ENCODE peak calls at places on chromosome 1, in eight cellular contexts. R is cardiac muscle cell; T is psoas muscle; X is AG09309; F is thoracic aorta; V is CD4-positive, alpha-beta T cell; K is left lung; O is CD8-positive, alpha-beta T cell. N is an unnamed sample.

GRCh38 chr1:22673486-22674409 is 20.7 kb downstream of the C1QB start:
- DNase-seq in R (peak), T (peak), X (peak), F (no peak), V (no peak), K (no peak), O (no peak), N (peak)

GRCh38 chr1:44484155-44484688 is 79.2 kb downstream of the RNF220 start:
- DNase-seq in R (no peak), T (no peak), X (no peak), F (no peak), V (no peak), K (peak), O (no peak), N (no peak)

GRCh38 chr1:19637606-19638005 is 6.5 kb upstream of the NBL1 start:
- DNase-seq in R (no peak), T (no peak), X (no peak), F (no peak), V (no peak), K (no peak), O (no peak), N (no peak)

GRCh38 chr1:103074224-103074623 is 34.1 kb downstream of the COL11A1 start:
- DNase-seq in R (no peak), T (no peak), X (no peak), F (no peak), V (no peak), K (no peak), O (no peak), N (no peak)

GRCh38 chr1:974293-974640 is 7.6 kb downstream of the PERM1 start:
- DNase-seq in R (no peak), T (no peak), X (no peak), F (no peak), V (no peak), K (no peak), O (no peak), N (no peak)

GRCh38 chr1:10962483-10962882 is 50.0 kb upstream of the TARDBP start:
- DNase-seq in R (no peak), T (no peak), X (no peak), F (no peak), V (no peak), K (no peak), O (no peak), N (peak)

GRCh38 chr1:242016518-242016917 is 17.6 kb upstream of the MAP1LC3C start:
- DNase-seq in R (no peak), T (no peak), X (no peak), F (no peak), V (no peak), K (no peak), O (no peak), N (no peak)

GRCh38 chr1:21814241-21814918 is 2.3 kb downstream of the LDLRAD2 start:
- DNase-seq in R (peak), T (no peak), X (no peak), F (no peak), V (peak), K (no peak), O (peak), N (no peak)

DNA sequence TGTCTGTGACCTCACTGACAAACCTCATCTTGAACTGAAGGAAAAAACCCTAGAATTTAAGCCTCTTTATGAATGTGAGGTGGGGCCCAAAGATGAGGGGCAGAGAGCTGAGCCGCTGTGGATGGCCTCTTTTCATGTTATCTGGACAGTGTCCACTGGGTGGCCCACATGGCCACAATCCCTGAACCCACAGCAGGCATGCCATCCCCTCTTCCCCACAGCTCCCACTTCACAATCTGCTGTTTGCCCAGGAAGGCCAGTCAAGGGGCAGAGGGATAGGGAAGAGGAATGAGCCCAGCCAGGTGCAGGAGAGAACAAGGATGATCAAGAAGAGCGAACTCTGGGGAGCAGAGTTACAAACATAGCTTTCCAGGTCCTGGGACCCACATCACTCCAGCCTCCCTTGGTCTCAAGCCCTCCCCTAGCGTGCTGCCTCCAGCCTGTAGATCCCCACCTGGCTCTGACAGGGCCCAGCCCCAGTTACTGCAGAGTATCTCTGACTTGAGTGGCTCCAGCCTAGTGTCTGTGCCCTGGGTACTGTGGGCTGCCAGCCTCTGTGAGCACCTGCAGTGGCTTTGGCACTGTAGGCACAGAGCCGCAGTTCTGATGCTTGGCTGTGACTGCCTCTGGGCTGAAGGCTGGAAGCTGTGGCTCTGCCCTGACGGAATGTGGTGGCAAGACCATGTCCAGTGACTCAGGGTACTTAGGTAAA is 1.9 kb upstream of the SLFNL1 start:
- DNase-seq in R (no peak), T (no peak), X (no peak), F (no peak), V (no peak), K (no peak), O (no peak), N (peak)
- TF ChIP-seq CTCF in R (peak), T (peak), X (peak), F (peak), V (no peak), K (no peak), O (no peak), N (peak)

DNA sequence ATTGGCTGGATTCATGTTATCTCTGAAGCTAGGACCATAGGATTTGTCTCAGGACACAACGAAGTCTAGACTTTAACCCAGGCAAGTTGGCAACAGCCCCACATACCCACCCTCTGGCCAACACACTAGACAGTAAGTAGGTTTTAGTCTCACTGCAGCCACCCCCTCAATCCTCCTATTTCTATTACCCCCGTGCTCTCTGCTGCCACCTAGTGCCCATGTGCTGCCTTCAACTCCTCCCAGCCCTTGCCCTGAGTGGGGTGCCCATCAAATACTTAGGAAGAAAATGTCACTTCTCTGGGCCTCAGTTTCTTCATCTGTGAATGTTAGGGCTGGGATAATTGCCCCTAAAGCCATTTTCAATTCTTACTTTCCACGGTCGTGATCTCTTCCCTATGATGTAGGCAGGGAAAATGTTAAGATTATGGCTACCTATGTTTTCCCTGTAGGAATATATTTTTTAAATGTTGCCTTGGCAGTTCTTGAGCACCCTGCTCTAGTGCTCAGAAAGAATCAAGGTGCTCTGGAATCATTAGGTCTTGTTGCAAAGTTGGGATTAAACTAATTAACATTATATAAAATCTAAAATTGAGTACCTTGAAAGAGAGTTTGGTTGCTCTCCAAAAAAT is 213.0 kb downstream of the LMX1A start:
- DNase-seq in R (peak), T (peak), X (no peak), F (no peak), V (no peak), K (no peak), O (no peak), N (peak)
- TF ChIP-seq CTCF in R (peak), T (peak), X (peak), F (no peak), V (peak), K (peak), O (no peak), N (peak)

GRCh38 chr1:153174624-153175023 is 23.9 kb upstream of the SPRR2G start:
- DNase-seq in R (no peak), T (no peak), X (no peak), F (no peak), V (no peak), K (no peak), O (no peak), N (no peak)

GRCh38 chr1:153178922-153179321 is 24.3 kb upstream of the LELP1 start:
- DNase-seq in R (no peak), T (no peak), X (no peak), F (no peak), V (no peak), K (no peak), O (no peak), N (no peak)

DNA sequence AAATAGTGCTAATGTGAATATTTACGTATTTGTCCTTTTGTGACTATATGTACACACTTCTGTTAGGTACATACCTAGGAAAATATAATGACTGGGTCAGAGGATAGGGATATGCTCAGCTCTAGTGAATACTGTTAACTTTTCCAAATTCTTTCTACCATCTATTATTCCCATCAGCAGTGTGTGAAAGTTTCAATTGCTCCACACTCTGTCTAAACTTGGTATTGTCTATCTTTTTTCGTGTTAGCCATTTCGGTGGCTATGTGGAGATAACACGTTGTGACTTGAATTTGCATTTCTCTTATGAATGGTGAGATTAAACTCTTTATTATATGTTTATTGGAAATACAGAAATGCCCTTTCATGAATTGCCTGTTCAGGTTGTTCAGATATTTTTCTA is 22.7 kb upstream of the LELP1 start:
- DNase-seq in R (no peak), T (no peak), X (no peak), F (no peak), V (no peak), K (no peak), O (no peak), N (no peak)
- TF ChIP-seq CTCF in R (no peak), T (no peak), X (no peak), F (no peak), V (no peak), K (no peak), O (no peak), N (no peak)

DNA sequence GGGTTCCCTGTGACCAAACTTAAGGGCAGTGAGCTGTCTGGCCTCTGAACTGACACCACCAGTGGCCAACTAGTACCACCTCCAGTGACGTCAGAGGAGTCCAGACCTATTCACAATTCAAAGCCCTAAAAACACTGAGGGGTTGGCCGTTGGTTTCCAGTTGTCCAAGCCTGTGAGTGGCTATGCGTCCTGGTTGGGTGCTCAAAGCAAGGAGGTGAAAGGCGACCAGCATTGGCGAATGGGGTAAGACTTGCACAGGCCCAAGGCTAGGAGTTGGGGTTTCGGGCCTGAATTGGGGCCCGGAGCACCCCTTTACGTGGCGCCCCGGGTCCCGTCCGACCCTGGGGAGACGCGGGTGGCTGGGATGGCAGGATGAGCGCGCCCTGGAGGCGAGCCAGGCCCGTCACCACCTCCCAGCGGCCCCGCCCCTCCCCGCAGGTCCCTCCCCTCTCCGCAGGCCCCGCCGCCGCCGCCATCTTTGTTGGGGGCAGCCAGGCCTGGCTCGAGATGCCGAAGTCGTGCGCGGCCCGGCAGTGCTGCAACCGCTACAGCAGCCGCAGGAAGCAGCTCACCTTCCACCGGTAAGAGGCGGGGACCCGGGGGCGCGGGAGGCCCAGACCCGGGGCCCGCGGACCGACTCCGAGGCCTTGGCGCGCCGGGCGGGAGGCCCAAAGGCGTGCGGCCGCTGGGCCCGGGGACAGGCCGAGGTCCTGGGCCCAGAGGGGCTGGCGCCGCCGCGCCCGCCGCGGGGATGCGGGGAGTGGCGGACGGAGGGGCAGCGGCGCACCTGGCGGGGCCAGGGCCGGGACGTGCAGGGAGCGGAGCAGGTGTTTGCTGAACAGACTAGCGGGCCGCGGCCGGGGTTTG is at the start of gene THAP3:
- DNase-seq in R (peak), T (peak), X (no peak), F (peak), V (peak), K (peak), O (peak), N (peak)
- TF ChIP-seq CTCF in R (no peak), T (no peak), X (no peak), F (no peak), V (peak), K (peak), O (peak), N (no peak)

DNA sequence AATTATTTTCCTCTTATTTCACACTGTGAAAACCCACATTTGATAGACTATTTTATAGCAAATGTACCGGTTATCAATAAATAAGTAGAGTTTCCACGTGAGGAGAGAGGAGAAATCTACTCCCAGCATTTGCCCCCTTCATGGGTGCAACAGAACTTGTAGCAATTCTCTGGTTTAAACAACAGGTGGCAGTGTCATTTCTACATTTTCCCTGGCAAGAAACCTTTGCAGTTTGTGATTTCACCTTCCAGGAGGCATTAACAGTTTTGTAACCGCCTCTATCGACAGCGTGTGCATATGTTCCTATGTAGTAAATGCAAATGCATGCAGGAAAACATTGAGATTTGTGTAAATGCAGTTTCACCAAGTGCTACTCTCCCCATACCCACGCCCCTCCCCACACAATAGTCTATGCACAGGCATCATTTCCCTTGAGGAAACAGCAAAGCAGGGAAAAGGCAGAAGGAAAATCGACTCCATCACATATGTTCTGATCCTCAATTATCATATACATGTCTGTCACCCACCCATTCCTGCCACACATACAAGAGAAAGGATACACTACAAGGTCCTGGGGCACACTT is 494.7 kb downstream of the SMYD3 start:
- DNase-seq in R (peak), T (no peak), X (peak), F (no peak), V (no peak), K (no peak), O (no peak), N (peak)
- TF ChIP-seq CTCF in R (peak), T (peak), X (peak), F (no peak), V (peak), K (peak), O (peak), N (peak)

N was measured in Calu3.